ENCODE peak calls at places on chromosomes 7 and 10, in four cellular contexts. V, O, P and Y are unnamed samples.

GRCh38 chr7:55096318-55096717 is 77.5 kb downstream of the EGFR start:
- DNase-seq in V (no peak), O (no peak), P (no peak), Y (no peak)

GRCh38 chr7:121872831-121873764 is at the start of gene PTPRZ1:
- DNase-seq in P (no peak), O (no peak), V (peak; percentile 42), Y (peak; percentile 78)

GRCh38 chr10:123890761-123891146 is 853 bp downstream of the CPXM2 start:
- DNase-seq in V (no peak), P (no peak), O (no peak), Y (no peak)

GRCh38 chr7:41698726-41699125 is 4.2 kb downstream of the INHBA start:
- DNase-seq in O (no peak), P (no peak), V (peak; percentile 80), Y (no peak)

GRCh38 chr7:155648752-155649339 is 4.4 kb downstream of the RBM33 start:
- DNase-seq in V (no peak), O (no peak), P (no peak), Y (no peak)

GRCh38 chr10:125248489-125248888 is 88.1 kb upstream of the CTBP2 start:
- DNase-seq in P (no peak), V (no peak), O (no peak), Y (no peak)

GRCh38 chr7:42831051-42831952 is 80.6 kb downstream of the C7orf25 start:
- DNase-seq in P (peak; percentile 17), V (no peak), O (no peak), Y (peak; percentile 45)

GRCh38 chr7:31875424-31875823 is 188.4 kb downstream of the PPP1R17 start:
- DNase-seq in O (no peak), P (no peak), V (no peak), Y (no peak)

GRCh38 chr7:139159900-139160675 is 50.6 kb upstream of the ZC3HAV1 start:
- DNase-seq in V (no peak), P (no peak), O (no peak), Y (peak; percentile 52)

GRCh38 chr10:28595618-28596017 is 62.7 kb downstream of the WAC start:
- DNase-seq in O (no peak), P (no peak), V (no peak), Y (no peak)

GRCh38 chr7:111312966-111313365 is 222.0 kb downstream of the LRRN3 start:
- DNase-seq in P (no peak), O (no peak), V (no peak), Y (no peak)

GRCh38 chr7:73716318-73716890 is 3.1 kb downstream of the STX1A start:
- DNase-seq in V (no peak), O (no peak), P (no peak), Y (no peak)

GRCh38 chr10:53209941-53210611 is 437.5 kb upstream of the MBL2 start:
- DNase-seq in O (no peak), P (no peak), V (no peak), Y (no peak)

GRCh38 chr10:58064714-58065528 is 202.8 kb downstream of the IPMK start:
- DNase-seq in O (no peak), P (no peak), V (no peak), Y (no peak)

GRCh38 chr7:107035446-107035845 is 9.1 kb upstream of the PRKAR2B start:
- DNase-seq in V (no peak), P (no peak), O (no peak), Y (no peak)

GRCh38 chr7:93442478-93443224 is 131.9 kb downstream of the CALCR start:
- DNase-seq in V (no peak), P (no peak), O (no peak), Y (no peak)

DNA sequence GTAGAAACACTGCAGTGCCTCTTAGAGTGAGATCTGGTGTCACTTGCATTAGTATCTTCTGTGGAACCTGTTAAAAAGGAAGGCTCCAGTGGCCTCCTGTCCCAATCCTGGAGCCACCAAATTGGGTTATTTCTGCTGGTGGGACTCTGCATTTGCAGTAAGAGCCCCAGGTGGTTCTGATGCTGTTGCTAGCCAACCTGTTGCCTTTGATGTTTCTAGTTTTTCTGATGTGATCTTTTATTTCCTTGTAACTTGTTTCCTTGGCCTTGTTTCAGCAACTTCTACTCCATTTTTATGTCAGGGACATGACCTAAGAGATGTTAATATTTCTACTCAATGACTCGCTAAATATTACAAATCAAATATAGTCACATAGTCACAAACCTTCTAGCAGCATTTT is 12.5 kb upstream of the STN1 start:
- DNase-seq in V (no peak), O (no peak), P (no peak), Y (no peak)
- H3K27ac ChIP-seq in V (no peak overlapping the region), O (no peak overlapping the region), P (no peak overlapping the region), Y (no peak overlapping the region)

DNA sequence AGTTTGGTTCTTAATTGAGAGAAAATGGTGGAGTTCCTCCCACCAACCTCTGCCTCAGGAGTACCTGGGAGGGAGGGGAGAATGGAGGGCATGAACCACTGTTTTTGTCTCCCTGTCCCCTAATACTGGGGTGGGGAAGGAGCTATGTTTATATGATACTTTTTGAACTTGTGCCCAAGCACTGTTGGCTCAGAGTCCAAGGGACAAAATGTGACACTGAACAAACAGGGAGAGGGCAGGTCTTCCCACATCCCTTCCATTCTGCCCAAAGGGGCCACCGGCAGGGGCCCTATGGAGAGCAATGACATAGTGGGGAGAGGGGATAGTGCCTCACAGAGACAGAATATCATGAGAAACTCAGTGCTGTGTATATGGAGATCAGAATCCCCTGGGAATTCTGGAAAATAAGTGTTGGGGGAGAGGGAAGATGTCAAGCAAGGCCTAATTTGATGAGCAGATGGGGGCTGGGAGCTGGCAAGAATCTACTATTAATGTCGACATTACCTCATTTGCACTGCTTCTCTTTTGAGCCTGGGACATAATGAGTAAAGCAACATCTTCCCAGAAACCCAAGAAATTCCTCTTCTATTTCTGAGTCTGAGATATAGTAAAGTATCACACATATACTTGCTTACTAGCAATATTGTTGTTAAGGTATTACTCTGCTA is 180.6 kb downstream of the CYP26A1 start:
- DNase-seq in O (no peak), P (no peak), V (no peak), Y (no peak)
- H3K27ac ChIP-seq in O (no peak overlapping the region), P (no peak overlapping the region), V (no peak overlapping the region), Y (no peak overlapping the region)

GRCh38 chr7:44322631-44323363 is 2.6 kb downstream of the CAMK2B start:
- DNase-seq in P (peak; percentile 84), O (no peak), V (no peak), Y (no peak)
- H3K27ac ChIP-seq in P (peak overlapping the region; percentile 89), O (no peak overlapping the region), V (no peak overlapping the region), Y (no peak overlapping the region)

GRCh38 chr10:132770061-132771021 is 15.6 kb downstream of the NKX6-2 start:
- DNase-seq in O (no peak), P (no peak), V (no peak), Y (no peak)

GRCh38 chr10:132765435-132765834 is 20.5 kb downstream of the NKX6-2 start:
- DNase-seq in P (no peak), O (no peak), V (no peak), Y (no peak)

GRCh38 chr10:132764108-132764507 is 21.8 kb downstream of the NKX6-2 start:
- DNase-seq in V (no peak), O (no peak), P (no peak), Y (no peak)

GRCh38 chr10:132766291-132766690 is 19.7 kb downstream of the NKX6-2 start:
- DNase-seq in V (no peak), P (no peak), O (no peak), Y (no peak)

GRCh38 chr10:132768346-132769248 is 17.4 kb downstream of the NKX6-2 start:
- DNase-seq in O (no peak), V (no peak), P (no peak), Y (no peak)
- H3K27ac ChIP-seq in O (no peak overlapping the region), V (no peak overlapping the region), P (no peak overlapping the region), Y (no peak overlapping the region)